ENCODE peak calls at places on chromosomes 12 and 14, in four cellular contexts. W is IMR-90, H is H9, A is H1. Q is an unnamed sample.

GRCh38 chr14:52069617-52070431 is 965 bp upstream of the NID2 start:
- DNase-seq in W (peak; percentile 83), A (peak; percentile 81), H (peak; percentile 66), Q (peak; percentile 55)

GRCh38 chr12:68580911-68581310 is 29.8 kb upstream of the RAP1B start:
- DNase-seq in W (peak; percentile 17), A (no peak), H (no peak), Q (no peak)

GRCh38 chr12:64675795-64676194 is 65.5 kb downstream of the RASSF3 start:
- DNase-seq in A (no peak), H (no peak), W (no peak), Q (no peak)

GRCh38 chr12:116184766-116185165 is 92.7 kb downstream of the MED13L start:
- DNase-seq in A (no peak), W (no peak), H (no peak), Q (no peak)

GRCh38 chr12:56991319-56991906 is 14.9 kb downstream of the ZBTB39 start:
- DNase-seq in H (peak; percentile 30), W (no peak), A (peak; percentile 33), Q (no peak)

GRCh38 chr14:103539056-103539825 is 10.2 kb downstream of the TRMT61A start:
- DNase-seq in H (no peak), W (no peak), A (no peak), Q (peak; percentile 26)

GRCh38 chr12:66449531-66449930 is 147.2 kb downstream of the HELB start:
- DNase-seq in H (no peak), W (no peak), A (no peak), Q (no peak)

GRCh38 chr14:31137214-31137889 is 70.2 kb downstream of the HECTD1 start:
- DNase-seq in W (no peak), H (no peak), A (no peak), Q (peak; percentile 53)

GRCh38 chr12:33180921-33181320 is 258.7 kb downstream of the SYT10 start:
- DNase-seq in W (no peak), A (no peak), H (no peak), Q (peak; percentile 46)

GRCh38 chr12:52533686-52534470 is 13.7 kb upstream of the KRT5 start:
- DNase-seq in H (no peak), A (no peak), W (no peak), Q (no peak)

GRCh38 chr14:81982056-81982455 is 448.4 kb upstream of the SEL1L start:
- DNase-seq in H (no peak), A (no peak), W (no peak), Q (no peak)

GRCh38 chr12:4997939-4998338 is 45.7 kb upstream of the KCNA5 start:
- DNase-seq in A (no peak), H (no peak), W (peak; percentile 83), Q (peak; percentile 34)

GRCh38 chr12:120264086-120264485 is 1.4 kb downstream of the PXN start:
- DNase-seq in A (no peak), H (peak; percentile 33), W (no peak), Q (no peak)

GRCh38 chr12:93664573-93665138 is 12.5 kb upstream of the CRADD start:
- DNase-seq in W (peak; percentile 25), A (no peak), H (no peak), Q (no peak)

GRCh38 chr14:29584992-29585391 is 342.7 kb downstream of the PRKD1 start:
- DNase-seq in H (peak; percentile 30), W (peak; percentile 94), A (no peak), Q (peak; percentile 59)

GRCh38 chr12:6778212-6778570 is 5.9 kb downstream of the LAG3 start:
- DNase-seq in H (peak; percentile 74), A (peak; percentile 70), W (no peak), Q (peak; percentile 64)

DNA sequence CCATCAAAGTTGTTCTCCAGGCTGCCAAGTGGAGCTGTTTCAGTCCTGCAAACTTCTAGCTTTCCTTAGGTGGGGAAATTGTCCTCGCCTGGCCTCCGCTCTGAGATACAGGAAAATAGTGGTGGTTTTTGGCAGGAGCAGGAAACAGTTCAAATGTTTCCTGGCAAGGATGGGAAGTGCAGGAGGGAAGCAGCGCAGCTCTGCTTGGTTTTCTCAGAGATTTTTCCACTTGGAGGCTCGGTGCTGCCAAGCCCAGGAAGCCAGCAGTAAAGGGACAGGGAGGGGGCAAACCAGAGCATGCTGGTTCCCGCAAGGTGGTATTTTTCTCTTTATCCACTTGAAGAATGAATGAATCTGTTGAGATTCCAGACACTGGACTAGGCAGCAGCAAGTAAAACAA is 17.0 kb downstream of the TMEM63C start:
- DNase-seq in W (no peak), A (no peak), H (no peak), Q (no peak)
- H4K5ac ChIP-seq in W (no peak overlapping the region), A (no peak overlapping the region), H (no peak overlapping the region), Q (no peak overlapping the region)

DNA sequence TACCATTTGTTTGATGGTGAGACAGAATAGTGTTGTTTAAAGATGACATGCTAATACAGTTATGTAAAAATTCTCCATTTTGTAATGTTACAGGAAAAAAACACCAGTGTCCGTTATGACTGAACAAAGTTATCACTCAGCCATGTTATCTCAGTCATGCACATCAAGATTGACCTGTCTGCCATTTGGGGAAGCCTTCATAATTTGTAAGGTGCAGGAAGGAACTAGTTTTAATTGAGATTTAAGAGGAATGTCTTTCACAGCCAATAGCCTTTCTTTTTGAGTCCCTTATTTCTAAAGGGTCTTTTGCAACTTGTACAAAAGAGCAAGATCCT is 432.2 kb downstream of the RAD51B start:
- DNase-seq in A (no peak), W (no peak), H (no peak), Q (no peak)
- H2BK120ac ChIP-seq in A (no peak overlapping the region), W (no peak overlapping the region), H (no peak overlapping the region), Q (no peak overlapping the region)

DNA sequence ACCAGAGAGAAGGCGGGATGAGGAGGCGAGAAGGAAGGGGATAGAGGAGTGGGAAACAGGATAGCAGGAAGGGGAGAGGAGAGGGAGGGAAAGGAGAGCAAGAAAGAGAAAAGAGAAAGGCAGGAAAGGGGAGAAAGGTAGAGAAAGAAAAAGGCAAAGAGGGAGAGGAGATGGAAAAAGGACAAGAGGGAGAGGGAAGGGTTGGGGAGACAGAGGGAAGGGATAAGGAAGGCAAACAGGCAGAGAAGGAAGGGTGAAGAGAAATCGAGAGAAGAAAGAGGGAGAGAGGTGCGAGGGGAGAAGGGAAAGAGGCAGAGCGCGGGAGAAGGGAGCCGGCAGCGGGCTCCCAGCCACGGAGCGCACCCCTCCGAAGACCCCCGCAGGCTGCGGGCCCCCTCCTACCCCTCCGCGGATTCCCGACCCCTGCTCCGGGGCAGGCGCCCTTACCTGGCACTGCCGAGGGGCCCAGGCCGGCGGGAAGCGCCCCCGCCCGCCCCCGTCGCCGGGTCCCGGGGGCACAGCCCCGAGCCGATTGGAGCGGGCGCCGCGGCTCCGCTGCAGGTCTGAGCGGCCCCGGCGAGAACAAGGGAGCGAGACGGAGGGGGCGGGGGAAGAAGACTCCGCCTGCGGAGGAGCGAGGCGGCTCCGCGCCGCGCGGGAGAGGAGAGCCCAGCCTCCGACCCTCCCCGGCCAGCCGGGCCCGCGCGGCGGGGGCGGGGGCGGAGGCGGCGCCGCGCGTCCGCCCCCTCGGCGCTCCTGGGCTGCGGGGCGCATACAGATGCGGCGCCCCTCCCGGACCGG is at the start of gene CDH24:
- DNase-seq in W (peak; percentile 57), A (peak; percentile 83), H (peak; percentile 65), Q (peak; percentile 79)
- H4K5ac ChIP-seq in W (no peak within 1 kb of the TSS), A (peak within 1 kb of the TSS; percentile 47), H (no peak within 1 kb of the TSS), Q (no peak within 1 kb of the TSS)

GRCh38 chr12:48630346-48630745 is 51.7 kb downstream of the KANSL2 start:
- DNase-seq in W (no peak), H (no peak), A (no peak), Q (no peak)
- H2BK120ac ChIP-seq in W (no peak overlapping the region), H (no peak overlapping the region), A (no peak overlapping the region), Q (no peak overlapping the region)

DNA sequence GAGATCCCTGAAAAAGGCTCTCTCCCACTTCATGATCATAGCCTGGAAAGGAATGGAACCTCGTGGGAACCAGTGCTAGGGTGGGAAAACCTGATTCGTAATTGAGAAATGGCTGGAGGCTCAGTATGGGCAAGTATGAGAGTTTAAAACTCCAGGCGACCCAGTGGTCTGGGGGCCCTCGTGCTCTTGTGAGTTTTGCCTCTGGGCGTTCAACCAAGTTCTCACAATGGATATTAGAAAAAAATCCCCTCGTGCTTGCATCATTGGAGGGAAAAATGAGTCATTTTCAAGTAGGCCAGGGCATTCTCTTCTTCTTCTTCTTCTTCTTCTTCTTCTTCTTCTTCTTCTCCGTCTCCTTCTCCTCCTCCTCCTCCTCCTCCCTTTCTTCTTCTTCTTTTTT is 39.1 kb downstream of the GPR68 start:
- DNase-seq in W (no peak), A (no peak), H (no peak), Q (no peak)
- H4K5ac ChIP-seq in W (no peak overlapping the region), A (no peak overlapping the region), H (no peak overlapping the region), Q (no peak overlapping the region)

GRCh38 chr14:35534884-35535793 is 1.2 kb downstream of the INSM2 start:
- DNase-seq in W (peak; percentile 62), H (peak; percentile 85), A (peak; percentile 93), Q (peak; percentile 80)
- H2BK120ac ChIP-seq in W (no peak overlapping the region), H (no peak overlapping the region), A (no peak overlapping the region), Q (no peak overlapping the region)

DNA sequence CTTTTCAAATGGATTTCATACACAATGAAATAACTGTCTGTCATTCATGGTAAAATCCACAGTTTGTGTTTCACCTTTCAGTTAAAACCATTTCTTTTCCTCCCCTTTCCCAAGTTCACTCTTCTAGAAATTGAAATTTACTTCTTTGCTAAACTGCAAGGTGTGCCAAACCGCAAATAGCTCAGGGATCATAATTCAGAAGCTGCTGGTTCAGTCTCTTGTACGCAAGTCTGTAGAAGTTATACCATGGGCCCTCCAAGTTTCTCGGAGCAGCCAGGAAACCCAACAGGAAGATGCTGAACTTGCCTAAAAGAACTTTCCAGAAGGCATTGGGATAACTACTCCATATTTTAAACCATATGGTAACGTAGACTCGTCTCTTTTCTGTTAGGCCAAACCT is 268.9 kb downstream of the FLRT2 start:
- DNase-seq in A (no peak), W (no peak), H (no peak), Q (no peak)
- H4K5ac ChIP-seq in A (no peak overlapping the region), W (no peak overlapping the region), H (no peak overlapping the region), Q (no peak overlapping the region)

DNA sequence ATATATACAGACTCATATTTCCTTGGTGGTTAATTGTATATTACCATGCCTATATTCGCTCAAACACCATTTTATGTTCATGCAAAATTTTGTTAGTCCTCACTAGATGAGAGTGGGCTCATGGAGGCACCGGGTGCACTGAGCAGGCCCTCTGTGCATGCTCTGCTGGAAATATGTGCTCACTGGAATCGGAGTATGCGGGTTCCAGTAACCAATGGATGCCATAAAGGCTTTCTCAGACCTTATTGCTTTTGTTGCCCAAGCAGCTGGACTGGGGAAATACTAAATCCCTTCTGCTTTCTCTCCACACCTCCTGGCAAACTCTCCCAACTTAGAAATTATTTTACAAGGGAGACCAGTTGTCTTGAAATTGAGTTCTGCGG is 7.7 kb upstream of the HOXC6 start:
- DNase-seq in H (no peak), A (no peak), W (no peak), Q (no peak)
- H2BK120ac ChIP-seq in H (no peak overlapping the region), A (no peak overlapping the region), W (no peak overlapping the region), Q (no peak overlapping the region)

GRCh38 chr12:3328081-3328480 is 162.9 kb upstream of the PRMT8 start:
- DNase-seq in H (no peak), A (no peak), W (no peak), Q (no peak)
- H4K5ac ChIP-seq in H (no peak overlapping the region), A (no peak overlapping the region), W (no peak overlapping the region), Q (no peak overlapping the region)